ENCODE peak calls at places on chromosomes 7 and 10, in ten cellular contexts. One of them, this sample, is unnamed.

GRCh38 chr10:72024596-72024995 is 60.4 kb downstream of the CHST3 start:
- DNase-seq in dorsolateral prefrontal cortex: no peak
- DNase-seq in activated CD4-positive, alpha-beta T cell treated with anti-CD3 and anti-CD28 coated beads, Interleukin-2, amount 10 ng/mL, durations not matched to agents 7 days and 5 days: no peak
- DNase-seq in naive B cell: no peak
- DNase-seq in H54: no peak
- DNase-seq in GM03348: peak
- DNase-seq in lower lobe of right lung: no peak
- DNase-seq in CMK: no peak
- DNase-seq in HTR-8/SVneo: no peak
- DNase-seq in CD4-positive, alpha-beta T cell: no peak
- DNase-seq in this sample: no peak

GRCh38 chr10:102117391-102118159 is 2.6 kb downstream of the LDB1 start:
- DNase-seq in CD4-positive, alpha-beta T cell: peak
- DNase-seq in lower lobe of right lung: peak
- DNase-seq in GM03348: peak
- DNase-seq in H54: no peak
- DNase-seq in HTR-8/SVneo: peak
- DNase-seq in CMK: peak
- DNase-seq in dorsolateral prefrontal cortex: peak
- DNase-seq in activated CD4-positive, alpha-beta T cell treated with anti-CD3 and anti-CD28 coated beads, Interleukin-2, amount 10 ng/mL, durations not matched to agents 7 days and 5 days: peak
- DNase-seq in naive B cell: peak
- DNase-seq in this sample: peak

GRCh38 chr10:5761220-5761619 is 52.0 kb downstream of the GDI2 start:
- DNase-seq in dorsolateral prefrontal cortex: no peak
- DNase-seq in HTR-8/SVneo: no peak
- DNase-seq in CMK: no peak
- DNase-seq in naive B cell: no peak
- DNase-seq in CD4-positive, alpha-beta T cell: no peak
- DNase-seq in activated CD4-positive, alpha-beta T cell treated with anti-CD3 and anti-CD28 coated beads, Interleukin-2, amount 10 ng/mL, durations not matched to agents 7 days and 5 days: no peak
- DNase-seq in H54: no peak
- DNase-seq in lower lobe of right lung: no peak
- DNase-seq in GM03348: no peak
- DNase-seq in this sample: no peak

GRCh38 chr7:48962821-48963505 is 38.6 kb downstream of the CDC14C start:
- DNase-seq in CMK: no peak
- DNase-seq in activated CD4-positive, alpha-beta T cell treated with anti-CD3 and anti-CD28 coated beads, Interleukin-2, amount 10 ng/mL, durations not matched to agents 7 days and 5 days: no peak
- DNase-seq in H54: no peak
- DNase-seq in dorsolateral prefrontal cortex: no peak
- DNase-seq in CD4-positive, alpha-beta T cell: no peak
- DNase-seq in naive B cell: no peak
- DNase-seq in lower lobe of right lung: no peak
- DNase-seq in HTR-8/SVneo: no peak
- DNase-seq in GM03348: peak
- DNase-seq in this sample: no peak

GRCh38 chr7:55199418-55199817 is 165.7 kb upstream of the LANCL2 start:
- DNase-seq in CMK: no peak
- DNase-seq in GM03348: no peak
- DNase-seq in HTR-8/SVneo: no peak
- DNase-seq in lower lobe of right lung: no peak
- DNase-seq in naive B cell: no peak
- DNase-seq in activated CD4-positive, alpha-beta T cell treated with anti-CD3 and anti-CD28 coated beads, Interleukin-2, amount 10 ng/mL, durations not matched to agents 7 days and 5 days: no peak
- DNase-seq in dorsolateral prefrontal cortex: no peak
- DNase-seq in CD4-positive, alpha-beta T cell: no peak
- DNase-seq in H54: no peak
- DNase-seq in this sample: no peak

GRCh38 chr7:112362796-112363195 is 87.5 kb upstream of the IFRD1 start:
- DNase-seq in GM03348: peak
- DNase-seq in lower lobe of right lung: peak
- DNase-seq in naive B cell: no peak
- DNase-seq in CD4-positive, alpha-beta T cell: no peak
- DNase-seq in CMK: no peak
- DNase-seq in H54: no peak
- DNase-seq in activated CD4-positive, alpha-beta T cell treated with anti-CD3 and anti-CD28 coated beads, Interleukin-2, amount 10 ng/mL, durations not matched to agents 7 days and 5 days: no peak
- DNase-seq in dorsolateral prefrontal cortex: no peak
- DNase-seq in HTR-8/SVneo: no peak
- DNase-seq in this sample: no peak

GRCh38 chr10:96222441-96222840 is 48.9 kb downstream of the BLNK start:
- DNase-seq in GM03348: no peak
- DNase-seq in activated CD4-positive, alpha-beta T cell treated with anti-CD3 and anti-CD28 coated beads, Interleukin-2, amount 10 ng/mL, durations not matched to agents 7 days and 5 days: no peak
- DNase-seq in CMK: no peak
- DNase-seq in dorsolateral prefrontal cortex: no peak
- DNase-seq in CD4-positive, alpha-beta T cell: no peak
- DNase-seq in lower lobe of right lung: no peak
- DNase-seq in HTR-8/SVneo: no peak
- DNase-seq in naive B cell: no peak
- DNase-seq in H54: no peak
- DNase-seq in this sample: no peak

GRCh38 chr10:49089789-49090595 is 25.3 kb downstream of the VSTM4 start:
- DNase-seq in activated CD4-positive, alpha-beta T cell treated with anti-CD3 and anti-CD28 coated beads, Interleukin-2, amount 10 ng/mL, durations not matched to agents 7 days and 5 days: no peak
- DNase-seq in CD4-positive, alpha-beta T cell: no peak
- DNase-seq in CMK: no peak
- DNase-seq in lower lobe of right lung: no peak
- DNase-seq in dorsolateral prefrontal cortex: no peak
- DNase-seq in H54: no peak
- DNase-seq in naive B cell: no peak
- DNase-seq in HTR-8/SVneo: no peak
- DNase-seq in GM03348: peak
- DNase-seq in this sample: no peak

GRCh38 chr7:134724606-134725005 is 54.8 kb upstream of the CALD1 start:
- DNase-seq in HTR-8/SVneo: peak
- DNase-seq in dorsolateral prefrontal cortex: no peak
- DNase-seq in lower lobe of right lung: no peak
- DNase-seq in CMK: no peak
- DNase-seq in GM03348: no peak
- DNase-seq in activated CD4-positive, alpha-beta T cell treated with anti-CD3 and anti-CD28 coated beads, Interleukin-2, amount 10 ng/mL, durations not matched to agents 7 days and 5 days: no peak
- DNase-seq in H54: peak
- DNase-seq in naive B cell: no peak
- DNase-seq in CD4-positive, alpha-beta T cell: no peak
- DNase-seq in this sample: no peak

GRCh38 chr10:133127291-133128125 is 32.5 kb upstream of the KNDC1 start:
- DNase-seq in GM03348: no peak
- DNase-seq in lower lobe of right lung: peak
- DNase-seq in H54: no peak
- DNase-seq in HTR-8/SVneo: no peak
- DNase-seq in CMK: no peak
- DNase-seq in CD4-positive, alpha-beta T cell: no peak
- DNase-seq in activated CD4-positive, alpha-beta T cell treated with anti-CD3 and anti-CD28 coated beads, Interleukin-2, amount 10 ng/mL, durations not matched to agents 7 days and 5 days: peak
- DNase-seq in dorsolateral prefrontal cortex: peak
- DNase-seq in naive B cell: no peak
- DNase-seq in this sample: no peak

GRCh38 chr10:76017733-76018433 is 586.5 kb downstream of the LRMDA start:
- DNase-seq in H54: no peak
- DNase-seq in lower lobe of right lung: no peak
- DNase-seq in GM03348: no peak
- DNase-seq in activated CD4-positive, alpha-beta T cell treated with anti-CD3 and anti-CD28 coated beads, Interleukin-2, amount 10 ng/mL, durations not matched to agents 7 days and 5 days: no peak
- DNase-seq in dorsolateral prefrontal cortex: no peak
- DNase-seq in CMK: no peak
- DNase-seq in naive B cell: no peak
- DNase-seq in HTR-8/SVneo: no peak
- DNase-seq in CD4-positive, alpha-beta T cell: no peak
- DNase-seq in this sample: no peak

GRCh38 chr7:84017653-84018052 is 176.9 kb downstream of the SEMA3A start:
- DNase-seq in lower lobe of right lung: no peak
- DNase-seq in HTR-8/SVneo: no peak
- DNase-seq in CD4-positive, alpha-beta T cell: no peak
- DNase-seq in dorsolateral prefrontal cortex: no peak
- DNase-seq in GM03348: no peak
- DNase-seq in H54: no peak
- DNase-seq in activated CD4-positive, alpha-beta T cell treated with anti-CD3 and anti-CD28 coated beads, Interleukin-2, amount 10 ng/mL, durations not matched to agents 7 days and 5 days: no peak
- DNase-seq in naive B cell: no peak
- DNase-seq in CMK: no peak
- DNase-seq in this sample: no peak

GRCh38 chr7:78792624-78793023 is 660.8 kb downstream of the MAGI2 start:
- DNase-seq in CMK: no peak
- DNase-seq in H54: no peak
- DNase-seq in HTR-8/SVneo: no peak
- DNase-seq in CD4-positive, alpha-beta T cell: no peak
- DNase-seq in naive B cell: no peak
- DNase-seq in activated CD4-positive, alpha-beta T cell treated with anti-CD3 and anti-CD28 coated beads, Interleukin-2, amount 10 ng/mL, durations not matched to agents 7 days and 5 days: no peak
- DNase-seq in GM03348: no peak
- DNase-seq in lower lobe of right lung: no peak
- DNase-seq in dorsolateral prefrontal cortex: no peak
- DNase-seq in this sample: no peak

GRCh38 chr10:71950683-71951082 is 13.5 kb upstream of the CHST3 start:
- DNase-seq in CMK: no peak
- DNase-seq in lower lobe of right lung: no peak
- DNase-seq in CD4-positive, alpha-beta T cell: no peak
- DNase-seq in HTR-8/SVneo: no peak
- DNase-seq in activated CD4-positive, alpha-beta T cell treated with anti-CD3 and anti-CD28 coated beads, Interleukin-2, amount 10 ng/mL, durations not matched to agents 7 days and 5 days: no peak
- DNase-seq in H54: no peak
- DNase-seq in GM03348: no peak
- DNase-seq in dorsolateral prefrontal cortex: no peak
- DNase-seq in naive B cell: no peak
- DNase-seq in this sample: no peak

GRCh38 chr7:82442492-82443043 is 1.0 kb downstream of the CACNA2D1 start:
- DNase-seq in H54: no peak
- DNase-seq in lower lobe of right lung: no peak
- DNase-seq in CD4-positive, alpha-beta T cell: no peak
- DNase-seq in HTR-8/SVneo: no peak
- DNase-seq in activated CD4-positive, alpha-beta T cell treated with anti-CD3 and anti-CD28 coated beads, Interleukin-2, amount 10 ng/mL, durations not matched to agents 7 days and 5 days: no peak
- DNase-seq in naive B cell: no peak
- DNase-seq in CMK: no peak
- DNase-seq in dorsolateral prefrontal cortex: no peak
- DNase-seq in GM03348: peak
- DNase-seq in this sample: peak

GRCh38 chr7:101506531-101506930 is 122.6 kb downstream of the MYL10 start:
- DNase-seq in HTR-8/SVneo: no peak
- DNase-seq in activated CD4-positive, alpha-beta T cell treated with anti-CD3 and anti-CD28 coated beads, Interleukin-2, amount 10 ng/mL, durations not matched to agents 7 days and 5 days: no peak
- DNase-seq in naive B cell: no peak
- DNase-seq in GM03348: no peak
- DNase-seq in dorsolateral prefrontal cortex: no peak
- DNase-seq in CD4-positive, alpha-beta T cell: no peak
- DNase-seq in lower lobe of right lung: no peak
- DNase-seq in H54: no peak
- DNase-seq in CMK: no peak
- DNase-seq in this sample: no peak

GRCh38 chr10:29702288-29703164 is 67.8 kb upstream of the SVIL start:
- DNase-seq in CMK: no peak
- DNase-seq in GM03348: no peak
- DNase-seq in CD4-positive, alpha-beta T cell: no peak
- DNase-seq in naive B cell: no peak
- DNase-seq in HTR-8/SVneo: no peak
- DNase-seq in activated CD4-positive, alpha-beta T cell treated with anti-CD3 and anti-CD28 coated beads, Interleukin-2, amount 10 ng/mL, durations not matched to agents 7 days and 5 days: peak
- DNase-seq in H54: no peak
- DNase-seq in dorsolateral prefrontal cortex: no peak
- DNase-seq in lower lobe of right lung: no peak
- DNase-seq in this sample: no peak

GRCh38 chr10:29858352-29859267 is 200.8 kb downstream of the JCAD start:
- DNase-seq in naive B cell: no peak
- DNase-seq in CMK: no peak
- DNase-seq in dorsolateral prefrontal cortex: peak
- DNase-seq in activated CD4-positive, alpha-beta T cell treated with anti-CD3 and anti-CD28 coated beads, Interleukin-2, amount 10 ng/mL, durations not matched to agents 7 days and 5 days: no peak
- DNase-seq in CD4-positive, alpha-beta T cell: no peak
- DNase-seq in H54: peak
- DNase-seq in lower lobe of right lung: peak
- DNase-seq in GM03348: peak
- DNase-seq in HTR-8/SVneo: peak
- DNase-seq in this sample: no peak

GRCh38 chr10:69333205-69333604 is 54.9 kb downstream of the HK1 start:
- DNase-seq in H54: no peak
- DNase-seq in CMK: no peak
- DNase-seq in dorsolateral prefrontal cortex: no peak
- DNase-seq in lower lobe of right lung: peak
- DNase-seq in activated CD4-positive, alpha-beta T cell treated with anti-CD3 and anti-CD28 coated beads, Interleukin-2, amount 10 ng/mL, durations not matched to agents 7 days and 5 days: no peak
- DNase-seq in GM03348: peak
- DNase-seq in HTR-8/SVneo: no peak
- DNase-seq in CD4-positive, alpha-beta T cell: no peak
- DNase-seq in naive B cell: no peak
- DNase-seq in this sample: no peak

GRCh38 chr10:126458453-126458852 is 70.2 kb upstream of the ADAM12 start:
- DNase-seq in H54: peak
- DNase-seq in GM03348: peak
- DNase-seq in lower lobe of right lung: no peak
- DNase-seq in dorsolateral prefrontal cortex: no peak
- DNase-seq in activated CD4-positive, alpha-beta T cell treated with anti-CD3 and anti-CD28 coated beads, Interleukin-2, amount 10 ng/mL, durations not matched to agents 7 days and 5 days: no peak
- DNase-seq in HTR-8/SVneo: peak
- DNase-seq in CD4-positive, alpha-beta T cell: no peak
- DNase-seq in naive B cell: no peak
- DNase-seq in CMK: no peak
- DNase-seq in this sample: no peak

GRCh38 chr10:92727550-92727949 is 37.8 kb downstream of the HHEX start:
- DNase-seq in activated CD4-positive, alpha-beta T cell treated with anti-CD3 and anti-CD28 coated beads, Interleukin-2, amount 10 ng/mL, durations not matched to agents 7 days and 5 days: no peak
- DNase-seq in CMK: no peak
- DNase-seq in HTR-8/SVneo: no peak
- DNase-seq in dorsolateral prefrontal cortex: no peak
- DNase-seq in naive B cell: no peak
- DNase-seq in H54: no peak
- DNase-seq in CD4-positive, alpha-beta T cell: no peak
- DNase-seq in lower lobe of right lung: no peak
- DNase-seq in GM03348: no peak
- DNase-seq in this sample: no peak

GRCh38 chr10:13990918-13991317 is 339.8 kb downstream of the FRMD4A start:
- DNase-seq in GM03348: peak
- DNase-seq in H54: no peak
- DNase-seq in naive B cell: no peak
- DNase-seq in lower lobe of right lung: no peak
- DNase-seq in dorsolateral prefrontal cortex: no peak
- DNase-seq in CMK: no peak
- DNase-seq in activated CD4-positive, alpha-beta T cell treated with anti-CD3 and anti-CD28 coated beads, Interleukin-2, amount 10 ng/mL, durations not matched to agents 7 days and 5 days: no peak
- DNase-seq in CD4-positive, alpha-beta T cell: no peak
- DNase-seq in HTR-8/SVneo: no peak
- DNase-seq in this sample: no peak

GRCh38 chr10:59225211-59225610 is 48.8 kb downstream of the PHYHIPL start:
- DNase-seq in activated CD4-positive, alpha-beta T cell treated with anti-CD3 and anti-CD28 coated beads, Interleukin-2, amount 10 ng/mL, durations not matched to agents 7 days and 5 days: no peak
- DNase-seq in lower lobe of right lung: no peak
- DNase-seq in CMK: no peak
- DNase-seq in GM03348: no peak
- DNase-seq in HTR-8/SVneo: no peak
- DNase-seq in dorsolateral prefrontal cortex: no peak
- DNase-seq in H54: no peak
- DNase-seq in CD4-positive, alpha-beta T cell: no peak
- DNase-seq in naive B cell: no peak
- DNase-seq in this sample: no peak

GRCh38 chr10:103852189-103852711 is 3.1 kb downstream of the SH3PXD2A start:
- DNase-seq in GM03348: peak
- DNase-seq in H54: no peak
- DNase-seq in CMK: no peak
- DNase-seq in activated CD4-positive, alpha-beta T cell treated with anti-CD3 and anti-CD28 coated beads, Interleukin-2, amount 10 ng/mL, durations not matched to agents 7 days and 5 days: no peak
- DNase-seq in lower lobe of right lung: no peak
- DNase-seq in dorsolateral prefrontal cortex: no peak
- DNase-seq in HTR-8/SVneo: no peak
- DNase-seq in CD4-positive, alpha-beta T cell: no peak
- DNase-seq in naive B cell: no peak
- DNase-seq in this sample: no peak

GRCh38 chr7:47992446-47992845 is 13.0 kb upstream of the HUS1 start:
- DNase-seq in CD4-positive, alpha-beta T cell: no peak
- DNase-seq in GM03348: no peak
- DNase-seq in activated CD4-positive, alpha-beta T cell treated with anti-CD3 and anti-CD28 coated beads, Interleukin-2, amount 10 ng/mL, durations not matched to agents 7 days and 5 days: no peak
- DNase-seq in H54: no peak
- DNase-seq in HTR-8/SVneo: no peak
- DNase-seq in dorsolateral prefrontal cortex: no peak
- DNase-seq in lower lobe of right lung: no peak
- DNase-seq in CMK: no peak
- DNase-seq in naive B cell: no peak
- DNase-seq in this sample: no peak

GRCh38 chr10:6120691-6121090 is 31.9 kb downstream of the RBM17 start:
- DNase-seq in H54: no peak
- DNase-seq in GM03348: no peak
- DNase-seq in activated CD4-positive, alpha-beta T cell treated with anti-CD3 and anti-CD28 coated beads, Interleukin-2, amount 10 ng/mL, durations not matched to agents 7 days and 5 days: no peak
- DNase-seq in CMK: no peak
- DNase-seq in dorsolateral prefrontal cortex: peak
- DNase-seq in HTR-8/SVneo: no peak
- DNase-seq in CD4-positive, alpha-beta T cell: no peak
- DNase-seq in naive B cell: no peak
- DNase-seq in lower lobe of right lung: no peak
- DNase-seq in this sample: no peak

GRCh38 chr10:129032626-129033353 is 434.3 kb upstream of the MGMT start:
- DNase-seq in activated CD4-positive, alpha-beta T cell treated with anti-CD3 and anti-CD28 coated beads, Interleukin-2, amount 10 ng/mL, durations not matched to agents 7 days and 5 days: no peak
- DNase-seq in lower lobe of right lung: no peak
- DNase-seq in CD4-positive, alpha-beta T cell: no peak
- DNase-seq in GM03348: no peak
- DNase-seq in CMK: no peak
- DNase-seq in naive B cell: no peak
- DNase-seq in dorsolateral prefrontal cortex: no peak
- DNase-seq in H54: no peak
- DNase-seq in HTR-8/SVneo: no peak
- DNase-seq in this sample: no peak

GRCh38 chr7:20388064-20388463 is 57.4 kb downstream of the ITGB8 start:
- DNase-seq in dorsolateral prefrontal cortex: no peak
- DNase-seq in lower lobe of right lung: no peak
- DNase-seq in CMK: no peak
- DNase-seq in activated CD4-positive, alpha-beta T cell treated with anti-CD3 and anti-CD28 coated beads, Interleukin-2, amount 10 ng/mL, durations not matched to agents 7 days and 5 days: no peak
- DNase-seq in H54: no peak
- DNase-seq in CD4-positive, alpha-beta T cell: no peak
- DNase-seq in HTR-8/SVneo: no peak
- DNase-seq in naive B cell: no peak
- DNase-seq in GM03348: no peak
- DNase-seq in this sample: no peak

This sample was measured in hypothalamus.